ENCODE peak calls at places on chromosomes 16 and 17, in four cellular contexts. N, Z, S and V are unnamed samples. For H3K27me3 and H3K4me1, the result is how much of the 10 kb centered on the place peaks cover.

GRCh38 chr17:5097101-5097834 is 14.4 kb downstream of the ZNF232 start:
- DNase-seq in S (peak), Z (no peak), N (peak), V (peak)

GRCh38 chr17:59893617-59894100 is 738 bp downstream of the RPS6KB1 start:
- DNase-seq in Z (no peak), N (peak), S (no peak), V (peak)

GRCh38 chr16:21190013-21190412 is 21.4 kb downstream of the ZP2 start:
- DNase-seq in N (no peak), S (no peak), Z (no peak), V (no peak)

GRCh38 chr16:3283525-3284447 is 495 bp downstream of the ZNF263 start:
- DNase-seq in N (no peak), S (no peak), Z (no peak), V (peak)

GRCh38 chr16:23469814-23470213 is 16.8 kb upstream of the COG7 start:
- DNase-seq in N (no peak), Z (no peak), S (no peak), V (no peak)

GRCh38 chr17:59167571-59168001 is 12.0 kb downstream of the PRR11 start:
- DNase-seq in Z (no peak), S (no peak), N (no peak), V (no peak)

GRCh38 chr17:39096435-39097158 is 54.8 kb downstream of the PLXDC1 start:
- DNase-seq in N (no peak), S (no peak), Z (no peak), V (no peak)

GRCh38 chr16:47258874-47259461 is 115.2 kb upstream of the NETO2 start:
- DNase-seq in N (peak), Z (no peak), S (no peak), V (peak)

GRCh38 chr16:75195811-75196790 is 10.9 kb downstream of the CTRB2 start:
- DNase-seq in Z (no peak), S (no peak), N (no peak), V (no peak)

GRCh38 chr17:14737984-14738651 is 437.2 kb downstream of the HS3ST3B1 start:
- DNase-seq in N (no peak), Z (peak), S (peak), V (no peak)

GRCh38 chr16:83732536-83732935 is 75.2 kb upstream of the HSBP1 start:
- DNase-seq in S (peak), N (no peak), Z (no peak), V (no peak)

GRCh38 chr16:54679531-54679930 is 251.1 kb upstream of the IRX5 start:
- DNase-seq in Z (no peak), N (no peak), S (no peak), V (no peak)

GRCh38 chr17:40411821-40412220 is 5.9 kb downstream of the TOP2A start:
- DNase-seq in S (no peak), N (no peak), Z (no peak), V (no peak)

GRCh38 chr17:4735825-4736651 is 3.6 kb upstream of the ZMYND15 start:
- DNase-seq in Z (no peak), N (no peak), S (no peak), V (no peak)

GRCh38 chr17:7478276-7479138 is 924 bp downstream of the ZBTB4 start:
- DNase-seq in N (no peak), Z (no peak), S (no peak), V (peak)

GRCh38 chr16:24535827-24536226 is 3.5 kb upstream of the RBBP6 start:
- DNase-seq in S (no peak), N (no peak), Z (no peak), V (no peak)
- H3K27me3 ChIP-seq in S (under half), N (under half), Z (under half), V (under half)

GRCh38 chr17:77462553-77463497 is 322.1 kb downstream of the SEC14L1 start:
- DNase-seq in S (no peak), N (no peak), Z (no peak), V (no peak)
- H3K4me1 ChIP-seq in S (under half), N (under half), Z (under half), V (under half)

GRCh38 chr17:78998311-78999055 is 11.1 kb downstream of the CANT1 start:
- DNase-seq in S (no peak), Z (no peak), N (no peak), V (no peak)
- H3K4me3 ChIP-seq in S (no peak), Z (no peak), N (no peak), V (no peak)

GRCh38 chr16:82187829-82188228 is 17.8 kb upstream of the MPHOSPH6 start:
- DNase-seq in S (no peak), Z (no peak), N (no peak), V (no peak)

GRCh38 chr16:82183004-82183397 is 13.0 kb upstream of the MPHOSPH6 start:
- DNase-seq in S (no peak), Z (no peak), N (no peak), V (no peak)

GRCh38 chr16:82182237-82183003 is 12.4 kb upstream of the MPHOSPH6 start:
- DNase-seq in N (no peak), Z (no peak), S (no peak), V (no peak)

GRCh38 chr16:82184213-82184612 is 14.2 kb upstream of the MPHOSPH6 start:
- DNase-seq in Z (no peak), S (no peak), N (no peak), V (no peak)

DNA sequence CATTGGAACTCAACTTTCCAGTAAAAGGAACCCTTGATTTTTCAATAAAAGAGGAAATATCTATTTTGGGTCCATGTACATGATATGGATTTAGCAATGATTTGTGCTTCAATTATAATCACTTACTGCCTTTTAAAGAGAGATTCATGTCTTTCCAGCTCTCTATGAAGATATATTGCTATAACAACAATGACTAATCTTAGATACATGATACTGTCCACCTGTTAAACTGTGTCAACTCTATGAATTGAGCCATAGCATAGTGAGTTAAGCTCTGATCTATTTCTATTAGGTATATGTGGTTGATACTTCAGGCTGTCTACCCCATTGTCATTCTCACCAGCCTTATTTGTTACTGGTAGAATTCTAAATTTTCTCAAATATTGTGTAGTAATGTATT is 15.0 kb upstream of the MPHOSPH6 start:
- DNase-seq in Z (no peak), N (no peak), S (no peak), V (no peak)
- H3K27me3 ChIP-seq in Z (under half), N (under half), S (under half), V (under half)

GRCh38 chr17:65290616-65291015 is 153.4 kb downstream of the RGS9 start:
- DNase-seq in S (no peak), N (no peak), Z (no peak), V (no peak)

GRCh38 chr17:65292430-65292829 is 155.3 kb downstream of the RGS9 start:
- DNase-seq in S (no peak), Z (no peak), N (no peak), V (no peak)

GRCh38 chr17:65290041-65290440 is 152.9 kb downstream of the RGS9 start:
- DNase-seq in Z (no peak), S (no peak), N (no peak), V (no peak)

GRCh38 chr17:65283704-65284103 is 146.5 kb downstream of the RGS9 start:
- DNase-seq in S (peak), Z (no peak), N (no peak), V (no peak)

DNA sequence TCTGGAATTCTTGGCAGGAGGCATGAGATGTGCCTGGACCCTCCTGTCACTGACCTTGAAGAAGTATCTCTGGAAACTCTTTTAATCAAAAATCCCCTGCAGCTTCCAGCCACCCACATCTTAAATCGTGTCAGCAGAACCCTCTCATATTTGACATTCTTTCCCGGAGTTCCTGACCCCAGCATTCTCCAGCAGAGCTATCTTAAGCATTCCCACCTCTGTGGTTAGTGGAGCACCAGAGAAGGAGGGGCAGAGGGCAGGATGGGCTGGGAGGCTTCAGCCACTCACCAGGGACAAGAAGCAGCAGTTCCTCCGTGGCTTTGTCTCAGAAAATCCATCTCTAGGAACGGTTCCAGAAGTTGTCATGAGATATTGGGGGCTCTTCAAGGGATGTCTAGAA is 149.9 kb downstream of the RGS9 start:
- DNase-seq in S (no peak), Z (no peak), N (peak), V (no peak)
- H3K4me1 ChIP-seq in S (under half), Z (under half), N (under half), V (under half)

DNA sequence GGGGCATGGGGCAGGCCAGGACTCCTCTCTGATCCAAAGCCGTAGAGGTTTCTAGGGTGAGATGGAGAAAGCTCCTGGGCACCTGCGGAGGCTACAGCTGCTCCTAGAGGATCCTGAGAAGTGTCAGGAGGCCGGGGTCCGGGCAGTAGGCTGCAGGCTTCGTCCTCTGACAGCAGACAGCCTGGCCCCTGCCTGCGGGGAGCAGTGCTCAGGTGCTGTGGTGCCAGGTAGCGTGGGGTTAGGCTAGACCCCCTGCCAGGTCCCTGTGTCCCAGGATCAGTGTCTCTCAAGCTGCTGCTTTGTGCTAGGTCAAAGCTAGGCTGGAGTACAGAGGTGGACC is 1.5 kb upstream of the MRPS34 start:
- DNase-seq in N (no peak), Z (no peak), S (no peak), V (no peak)
- H3K4me3 ChIP-seq in N (peak), Z (no peak), S (peak), V (peak)